ENCODE peak calls at places on chromosomes 12 and 14, in six cellular contexts. T is transverse colon; I is WTC11; O is stimulated activated CD4-positive, alpha-beta T cell treated with anti-CD3 and anti-CD28 coated beads, Interleukin-12 subunit alpha, Interleukin-12 subunit beta, amount 100 ng/mL, for 4 hours; K is type B pancreatic cell; L is NB4. X is an unnamed sample.

GRCh38 chr14:43778956-43779639 is 728.0 kb downstream of the FSCB start:
- DNase-seq in I (no peak), K (no peak), L (no peak), O (no peak), T (no peak), X (no peak)

GRCh38 chr12:50174971-50175715 is 8.0 kb upstream of the CERS5 start:
- DNase-seq in L (peak), I (no peak), O (no peak), K (no peak), T (no peak), X (no peak)

GRCh38 chr12:3078086-3078820 is 1.1 kb downstream of the TSPAN9 start:
- DNase-seq in I (no peak), O (no peak), L (no peak), T (no peak), K (no peak), X (no peak)

GRCh38 chr14:50012644-50013043 is 103.7 kb downstream of the VCPKMT start:
- DNase-seq in O (no peak), I (no peak), T (no peak), L (no peak), K (no peak), X (no peak)

GRCh38 chr14:92540472-92541048 is 27.0 kb downstream of the RIN3 start:
- DNase-seq in L (peak), T (peak), I (no peak), O (no peak), K (no peak), X (no peak)

GRCh38 chr14:96201965-96202364 is 2.7 kb upstream of the BDKRB2 start:
- DNase-seq in T (no peak), O (no peak), L (no peak), I (no peak), K (no peak), X (no peak)

GRCh38 chr12:109737631-109738030 is 24.0 kb downstream of the FAM222A start:
- DNase-seq in I (peak), L (no peak), T (no peak), O (no peak), K (no peak), X (peak)

GRCh38 chr12:105331805-105332251 is 1.3 kb downstream of the C12orf75 start:
- DNase-seq in O (no peak), K (no peak), L (peak), T (peak), I (no peak), X (no peak)

GRCh38 chr14:68911594-68912227 is 67.4 kb downstream of the ACTN1 start:
- DNase-seq in L (peak), I (peak), K (no peak), O (peak), T (peak), X (peak)

GRCh38 chr12:26187429-26187828 is 7.9 kb upstream of the SSPN start:
- DNase-seq in T (no peak), O (no peak), L (no peak), I (no peak), K (no peak), X (no peak)

GRCh38 chr14:94598816-94599655 is 13.2 kb upstream of the SERPINA3 start:
- DNase-seq in L (peak), K (no peak), T (peak), I (no peak), O (no peak), X (no peak)

GRCh38 chr12:89690925-89691324 is 17.7 kb downstream of the ATP2B1 start:
- DNase-seq in K (no peak), O (no peak), I (no peak), T (no peak), L (no peak), X (no peak)

GRCh38 chr12:111430418-111431353 is 25.0 kb downstream of the SH2B3 start:
- DNase-seq in L (peak), T (no peak), I (no peak), O (peak), K (no peak), X (no peak)

GRCh38 chr14:74630881-74631690 is 19.0 kb upstream of the LTBP2 start:
- DNase-seq in O (no peak), I (no peak), T (no peak), K (no peak), L (no peak), X (no peak)

GRCh38 chr14:76742961-76743360 is 18.3 kb upstream of the VASH1 start:
- DNase-seq in L (peak), O (no peak), T (no peak), K (no peak), I (no peak), X (no peak)

GRCh38 chr12:75177997-75178396 is 31.6 kb downstream of the KCNC2 start:
- DNase-seq in L (peak), O (no peak), I (no peak), K (no peak), T (no peak), X (no peak)

GRCh38 chr12:12480074-12480473 is 82.6 kb downstream of the DUSP16 start:
- DNase-seq in L (no peak), O (no peak), I (no peak), T (no peak), K (no peak), X (no peak)

GRCh38 chr12:107634530-107634929 is 51.1 kb upstream of the PWP1 start:
- DNase-seq in K (no peak), L (no peak), I (no peak), O (no peak), T (no peak), X (no peak)

GRCh38 chr12:123134755-123135282 is 16.1 kb downstream of the PITPNM2 start:
- DNase-seq in K (no peak), T (no peak), I (no peak), O (no peak), L (peak), X (no peak)